ENCODE peak calls at places on chromosomes 2 and 18, in five cellular contexts. U is CD8-positive, alpha-beta T cell; M is left lung; Q is left ventricle myocardium inferior; K is mammary epithelial cell. Y is an unnamed sample.

GRCh38 chr2:16861154-16861929 is 195.7 kb upstream of the CYRIA start:
- DNase-seq in U (no peak), M (no peak), Q (no peak), K (peak; percentile 67), Y (no peak)

GRCh38 chr18:26405190-26405781 is 143.1 kb downstream of the KCTD1 start:
- DNase-seq in U (no peak), M (no peak), Q (peak; percentile 33), K (peak; percentile 51), Y (no peak)

GRCh38 chr2:104443137-104443536 is 410.8 kb upstream of the POU3F3 start:
- DNase-seq in U (no peak), M (no peak), Q (no peak), K (no peak), Y (no peak)

GRCh38 chr18:46046126-46046525 is 25.9 kb downstream of the PSTPIP2 start:
- DNase-seq in U (no peak), M (no peak), Q (no peak), K (no peak), Y (no peak)

GRCh38 chr18:38445485-38446145 is 880.0 kb upstream of the CELF4 start:
- DNase-seq in U (no peak), M (no peak), Q (no peak), K (peak; percentile 3), Y (no peak)

GRCh38 chr2:46770622-46771021 is 145.0 kb downstream of the MCFD2 start:
- DNase-seq in U (no peak), M (no peak), Q (no peak), K (no peak), Y (no peak)

GRCh38 chr2:171762879-171763573 is 75.8 kb downstream of the DYNC1I2 start:
- DNase-seq in U (no peak), M (no peak), Q (no peak), K (peak; percentile 45), Y (no peak)

GRCh38 chr18:37492952-37493351 is 72.6 kb downstream of the CELF4 start:
- DNase-seq in U (no peak), M (no peak), Q (no peak), K (no peak), Y (no peak)

GRCh38 chr2:99337931-99338580 is 867 bp downstream of the EIF5B start:
- DNase-seq in U (no peak), M (no peak), Q (no peak), K (peak; percentile 32), Y (no peak)

GRCh38 chr2:148065936-148066335 is 45.0 kb downstream of the MBD5 start:
- DNase-seq in U (no peak), M (no peak), Q (no peak), K (no peak), Y (no peak)

GRCh38 chr2:27808418-27808817 is 36.9 kb downstream of the MRPL33 start:
- DNase-seq in U (no peak), M (no peak), Q (no peak), K (no peak), Y (no peak)

GRCh38 chr2:183604065-183604464 is 479.8 kb downstream of the NUP35 start:
- DNase-seq in U (no peak), M (no peak), Q (no peak), K (no peak), Y (no peak)

GRCh38 chr2:33812707-33813106 is 213.6 kb upstream of the FAM98A start:
- DNase-seq in U (no peak), M (no peak), Q (no peak), K (no peak), Y (no peak)

GRCh38 chr2:46117379-46117778 is 179.8 kb upstream of the EPAS1 start:
- DNase-seq in U (no peak), M (no peak), Q (no peak), K (peak; percentile 81), Y (no peak)

GRCh38 chr18:46060359-46060841 is 11.7 kb downstream of the PSTPIP2 start:
- DNase-seq in U (no peak), M (no peak), Q (no peak), K (no peak), Y (no peak)

GRCh38 chr18:74477771-74478170 is 18.4 kb upstream of the CNDP2 start:
- DNase-seq in U (no peak), M (no peak), Q (no peak), K (no peak), Y (no peak)

GRCh38 chr2:204274487-204274886 is 270.8 kb upstream of the PARD3B start:
- DNase-seq in U (no peak), M (no peak), Q (no peak), K (no peak), Y (no peak)

GRCh38 chr18:36181386-36181785 is 5.9 kb upstream of the MOCOS start:
- DNase-seq in U (no peak), M (no peak), Q (no peak), K (no peak), Y (no peak)

GRCh38 chr2:162161634-162162033 is 9.6 kb upstream of the GCG start:
- DNase-seq in U (no peak), M (no peak), Q (no peak), K (no peak), Y (no peak)

GRCh38 chr2:172783091-172783898 is 47.6 kb downstream of the RAPGEF4 start:
- DNase-seq in U (no peak), M (no peak), Q (no peak), K (peak; percentile 97), Y (no peak)

GRCh38 chr18:63207825-63208224 is 111.7 kb downstream of the BCL2 start:
- DNase-seq in U (no peak), M (no peak), Q (no peak), K (no peak), Y (no peak)

GRCh38 chr2:18268400-18268799 is 292.1 kb downstream of the RDH14 start:
- DNase-seq in U (no peak), M (no peak), Q (no peak), K (peak; percentile 23), Y (no peak)

GRCh38 chr2:39517622-39518021 is 80.5 kb upstream of the MAP4K3 start:
- DNase-seq in U (no peak), M (no peak), Q (no peak), K (no peak), Y (no peak)

GRCh38 chr2:39515897-39516346 is 78.8 kb upstream of the MAP4K3 start:
- DNase-seq in U (no peak), M (no peak), Q (no peak), K (no peak), Y (no peak)

GRCh38 chr2:39515273-39515896 is 78.3 kb upstream of the MAP4K3 start:
- DNase-seq in U (no peak), M (no peak), Q (no peak), K (no peak), Y (no peak)

GRCh38 chr2:39517102-39517436 is 80.0 kb upstream of the MAP4K3 start:
- DNase-seq in U (no peak), M (no peak), Q (no peak), K (no peak), Y (no peak)

DNA sequence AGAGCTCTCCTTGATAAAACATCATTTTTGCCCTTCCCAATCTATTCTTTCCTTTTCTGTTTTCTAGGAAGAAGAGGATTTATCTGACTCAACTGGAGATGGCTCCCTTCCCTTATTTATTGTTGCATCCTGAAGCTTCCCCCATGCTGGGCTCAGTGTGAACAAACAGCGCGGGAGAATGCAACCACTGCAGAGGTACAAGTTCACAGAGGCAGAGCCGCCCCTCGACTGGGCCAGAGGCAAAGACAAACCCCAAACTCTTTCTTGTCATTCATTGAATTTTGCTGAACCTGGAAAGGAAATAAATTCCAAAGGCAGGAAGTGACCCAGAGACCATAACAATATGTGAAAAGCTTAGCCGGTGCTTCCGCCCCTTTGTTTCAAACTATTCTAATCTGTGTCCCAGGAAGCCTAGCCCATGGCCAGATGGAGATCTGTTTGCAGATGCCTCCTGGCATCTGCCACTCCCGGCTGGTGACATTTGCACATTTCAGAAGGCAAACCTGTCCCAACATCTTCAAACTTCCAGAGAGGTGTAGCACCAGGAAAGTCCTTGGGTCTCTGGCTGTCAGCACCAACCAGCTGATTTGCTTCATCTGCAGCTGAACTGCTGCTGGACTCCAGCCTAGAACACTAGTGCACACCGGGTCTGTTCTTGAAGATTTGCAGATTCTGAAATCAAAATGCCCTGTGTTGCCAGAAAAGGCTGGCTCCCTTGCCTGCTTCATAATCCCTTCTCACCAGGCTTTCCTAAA is 79.4 kb upstream of the MAP4K3 start:
- DNase-seq in U (no peak), M (no peak), Q (peak; percentile 55), K (no peak), Y (peak; percentile 55)
- TF ChIP-seq CTCF in U (no peak), M (no peak), Q (peak; percentile 28), K (no peak), Y (peak; percentile 16)

GRCh38 chr2:238634701-238635402 is 208.1 kb downstream of the ASB1 start:
- DNase-seq in U (no peak), M (no peak), Q (no peak), K (no peak), Y (no peak)

GRCh38 chr2:238631491-238632180 is 204.9 kb downstream of the ASB1 start:
- DNase-seq in U (no peak), M (no peak), Q (no peak), K (no peak), Y (no peak)

GRCh38 chr2:238635637-238636036 is 208.9 kb downstream of the ASB1 start:
- DNase-seq in U (no peak), M (no peak), Q (no peak), K (no peak), Y (no peak)

GRCh38 chr2:238632181-238633060 is 205.7 kb downstream of the ASB1 start:
- DNase-seq in U (no peak), M (no peak), Q (no peak), K (no peak), Y (no peak)

GRCh38 chr2:238633426-238634328 is 206.9 kb downstream of the ASB1 start:
- DNase-seq in U (no peak), M (no peak), Q (no peak), K (no peak), Y (no peak)
- H3K27ac ChIP-seq in U (no peak overlapping the region), M (no peak overlapping the region), Q (no peak overlapping the region), K (no peak overlapping the region), Y (no peak overlapping the region)

GRCh38 chr2:150907466-150907865 is 354.2 kb downstream of the RBM43 start:
- DNase-seq in U (no peak), M (no peak), Q (no peak), K (no peak), Y (no peak)

GRCh38 chr2:150911766-150912280 is 349.8 kb downstream of the RBM43 start:
- DNase-seq in U (no peak), M (peak; percentile 43), Q (peak; percentile 35), K (peak; percentile 70), Y (peak; percentile 43)

GRCh38 chr2:150909090-150909489 is 352.6 kb downstream of the RBM43 start:
- DNase-seq in U (no peak), M (no peak), Q (no peak), K (no peak), Y (no peak)

GRCh38 chr2:150909613-150910012 is 352.1 kb downstream of the RBM43 start:
- DNase-seq in U (no peak), M (no peak), Q (no peak), K (no peak), Y (no peak)
- TF ChIP-seq CTCF in U (no peak), M (no peak), Q (no peak), K (peak; percentile 30), Y (no peak)

DNA sequence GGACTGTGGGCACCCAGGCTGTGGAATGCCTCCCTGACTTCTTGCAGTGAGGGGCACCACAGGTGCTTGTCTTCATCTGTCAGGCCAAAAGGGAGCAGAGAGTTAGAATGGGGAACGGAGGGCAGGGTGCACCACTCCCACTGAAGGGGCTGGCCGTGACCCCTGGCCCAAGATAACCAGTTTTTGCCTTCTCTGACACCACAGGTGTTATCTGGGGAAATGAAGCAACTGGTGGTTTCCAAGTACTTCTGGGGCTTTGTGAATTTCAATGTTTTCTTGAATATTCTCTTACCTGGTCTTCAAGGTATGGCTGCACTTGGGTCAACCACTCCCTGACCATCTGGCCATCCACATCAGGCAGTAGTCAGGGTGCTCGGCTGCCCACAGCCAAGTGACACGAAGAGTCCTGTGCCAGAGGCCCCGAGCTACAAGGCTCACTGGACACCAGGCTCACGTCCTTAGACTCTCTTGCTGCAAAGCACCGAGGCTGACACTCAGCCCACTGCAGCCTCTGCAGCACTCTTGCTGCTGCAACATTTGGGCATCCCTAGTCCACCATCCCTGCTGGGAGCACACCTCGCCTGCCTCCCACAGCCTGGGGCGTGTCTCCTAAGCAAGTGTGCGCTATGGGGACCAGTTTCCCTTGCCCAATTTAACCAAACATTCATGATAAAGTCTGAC is 57.0 kb downstream of the FAM178B start:
- DNase-seq in U (no peak), M (peak; percentile 44), Q (no peak), K (no peak), Y (no peak)
- H3K27ac ChIP-seq in U (no peak overlapping the region), M (no peak overlapping the region), Q (no peak overlapping the region), K (no peak overlapping the region), Y (no peak overlapping the region)